ENCODE peak calls at places on chromosomes 11 and 22, in nine cellular contexts. E is uterus, L is progenitor cell of endocrine pancreas, N is endothelial cell, A is omental fat pad, B is transverse colon, O is IMR-90, W is psoas muscle, S is Caco-2. M is an unnamed sample.

GRCh38 chr22:23203452-23204124 is 23.3 kb downstream of the BCR start:
- DNase-seq in S (no peak), B (no peak), N (no peak), W (no peak), E (no peak), A (no peak), L (no peak), O (no peak), M (no peak)

GRCh38 chr11:36389006-36389405 is 92.9 kb downstream of the PRR5L start:
- DNase-seq in O (no peak), S (no peak), B (no peak), L (no peak), W (no peak), E (no peak), A (no peak), N (no peak), M (no peak)

GRCh38 chr11:81030186-81030585 is 1589.4 kb upstream of the TENM4 start:
- DNase-seq in B (no peak), W (no peak), E (no peak), A (no peak), S (no peak), L (no peak), O (no peak), N (no peak), M (no peak)

GRCh38 chr11:118488480-118489109 is 38.7 kb upstream of the TTC36 start:
- DNase-seq in L (peak), B (peak), A (no peak), S (peak), E (peak), O (peak), W (peak), N (peak), M (peak)

GRCh38 chr11:111978028-111978771 is 41.1 kb downstream of the DIXDC1 start:
- DNase-seq in O (peak), W (peak), L (no peak), E (peak), N (peak), B (peak), S (peak), A (no peak), M (no peak)

GRCh38 chr11:116958246-116958645 is 120.8 kb upstream of the APOA1 start:
- DNase-seq in O (no peak), B (no peak), L (no peak), A (no peak), N (no peak), E (no peak), S (no peak), W (no peak), M (no peak)

GRCh38 chr11:130886704-130887103 is 29.6 kb downstream of the SNX19 start:
- DNase-seq in L (no peak), A (no peak), E (no peak), O (peak), W (no peak), N (no peak), S (no peak), B (no peak), M (no peak)

GRCh38 chr22:26904483-26904882 is 247.1 kb downstream of the MIAT start:
- DNase-seq in L (no peak), S (no peak), W (no peak), B (no peak), N (no peak), O (no peak), E (no peak), A (no peak), M (no peak)

GRCh38 chr11:3609416-3610265 is 32.2 kb downstream of the ART5 start:
- DNase-seq in A (no peak), O (peak), N (peak), E (no peak), L (no peak), W (no peak), S (peak), B (no peak), M (peak)

GRCh38 chr11:19664896-19665548 is 47.6 kb upstream of the NAV2 start:
- DNase-seq in A (no peak), L (no peak), E (no peak), W (no peak), O (peak), B (no peak), S (no peak), N (no peak), M (no peak)

GRCh38 chr11:121389651-121390050 is 62.5 kb upstream of the SORL1 start:
- DNase-seq in S (no peak), A (no peak), O (no peak), W (no peak), N (peak), L (no peak), E (no peak), B (no peak), M (no peak)

GRCh38 chr22:23278883-23279675 is 98.8 kb downstream of the BCR start:
- DNase-seq in W (no peak), N (no peak), E (peak), B (peak), S (no peak), L (no peak), O (no peak), A (no peak), M (peak)

GRCh38 chr11:120134931-120135228 is 3.0 kb downstream of the TRIM29 start:
- DNase-seq in S (no peak), E (no peak), W (no peak), B (peak), L (no peak), N (peak), A (peak), O (no peak), M (no peak)

GRCh38 chr11:104165014-104165413 is 1.1 kb upstream of the PDGFD start:
- DNase-seq in W (no peak), N (no peak), B (no peak), O (no peak), E (no peak), S (no peak), A (no peak), L (no peak), M (no peak)

GRCh38 chr11:123973816-123974215 is 3.8 kb downstream of the OR10S1 start:
- DNase-seq in S (no peak), N (no peak), O (peak), A (no peak), W (no peak), E (no peak), L (no peak), B (no peak), M (no peak)

GRCh38 chr22:32127904-32128303 is 31.2 kb downstream of the C22orf42 start:
- DNase-seq in L (no peak), O (no peak), W (no peak), A (no peak), E (no peak), B (no peak), N (peak), S (no peak), M (no peak)

GRCh38 chr11:123526027-123526805 is 96.1 kb downstream of the GRAMD1B start:
- DNase-seq in N (no peak), E (no peak), B (no peak), L (no peak), W (no peak), A (no peak), O (no peak), S (no peak), M (no peak)

GRCh38 chr11:2734181-2735052 is 34.6 kb upstream of the KCNQ1OT1 start:
- DNase-seq in N (no peak), S (no peak), L (no peak), W (peak), E (no peak), O (peak), B (no peak), A (no peak), M (no peak)

GRCh38 chr11:61787928-61788491 is 4.4 kb downstream of the TMEM258 start:
- DNase-seq in B (peak), E (peak), S (peak), W (no peak), O (peak), A (no peak), L (peak), N (peak), M (peak)

GRCh38 chr11:12303431-12304149 is 73.8 kb upstream of the PARVA start:
- DNase-seq in W (no peak), N (no peak), B (no peak), L (no peak), E (no peak), S (no peak), O (no peak), A (no peak), M (no peak)

GRCh38 chr11:70043482-70043881 is 34.6 kb upstream of the ANO1 start:
- DNase-seq in A (no peak), N (no peak), W (no peak), E (no peak), L (no peak), B (no peak), S (no peak), O (no peak), M (no peak)

GRCh38 chr11:116792869-116793475 is 1.3 kb upstream of the APOA5 start:
- DNase-seq in B (no peak), E (no peak), O (peak), A (no peak), N (no peak), L (no peak), S (no peak), W (no peak), M (no peak)

GRCh38 chr11:62909107-62909894 is 11.9 kb downstream of the CHRM1 start:
- DNase-seq in E (peak), B (peak), W (peak), N (peak), L (peak), A (no peak), S (peak), O (peak), M (peak)

GRCh38 chr11:34012734-34013133 is 38.8 kb upstream of the CAPRIN1 start:
- DNase-seq in L (no peak), A (no peak), O (no peak), N (no peak), B (no peak), E (no peak), S (no peak), W (no peak), M (no peak)

GRCh38 chr22:30837531-30837930 is 131.0 kb downstream of the MORC2 start:
- DNase-seq in S (no peak), W (no peak), N (no peak), L (no peak), B (no peak), O (no peak), E (no peak), A (no peak), M (no peak)

GRCh38 chr11:109914809-109915653 is 178.2 kb upstream of the ZC3H12C start:
- DNase-seq in N (peak), O (peak), S (no peak), W (no peak), B (no peak), A (no peak), E (no peak), L (no peak), M (no peak)

GRCh38 chr11:20672575-20672974 is 3.2 kb downstream of the NELL1 start:
- DNase-seq in W (no peak), B (no peak), S (peak), N (no peak), O (no peak), L (no peak), E (no peak), A (no peak), M (peak)
- TF ChIP-seq CTCF in W (peak), B (peak), S (peak), N (peak), O (peak), L (peak), E (no peak), A (no peak), M (no peak)

DNA sequence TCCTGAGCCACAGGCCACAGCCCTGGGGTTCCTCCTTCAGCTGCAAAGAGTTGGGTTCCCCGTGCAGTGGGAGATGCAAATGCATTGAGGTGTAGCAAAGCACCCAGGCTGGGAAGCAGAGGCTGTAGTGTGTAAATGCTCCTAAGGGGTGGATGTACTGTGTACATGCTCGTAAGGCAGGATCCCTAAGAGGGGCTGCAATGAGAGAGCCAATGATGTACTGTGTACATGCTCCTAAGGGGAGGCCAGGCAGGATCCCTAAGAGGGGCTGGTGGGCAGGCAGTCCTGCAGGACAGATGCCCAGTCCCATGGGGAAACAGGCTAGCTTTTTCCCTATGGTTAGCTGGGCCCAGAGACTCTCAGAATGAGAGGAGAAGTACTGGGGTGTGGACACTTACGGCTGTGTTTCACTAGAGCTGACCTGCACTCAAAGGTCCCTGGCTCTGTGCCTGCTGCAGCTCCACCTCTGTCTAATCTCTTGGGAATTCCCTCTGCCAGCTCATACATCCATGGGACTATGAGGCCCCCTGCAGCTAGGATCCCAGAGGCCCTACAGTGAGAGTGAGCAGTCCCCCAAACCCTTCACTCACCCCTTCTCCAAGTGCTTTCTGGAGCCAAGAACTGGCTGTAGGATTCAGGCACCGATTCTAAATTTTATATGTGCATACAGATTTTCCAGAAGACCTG is 261.9 kb upstream of the LUZP2 start:
- DNase-seq in N (no peak), S (peak), B (peak), O (peak), E (no peak), A (no peak), L (no peak), W (no peak), M (peak)
- TF ChIP-seq CTCF in N (no peak), S (no peak), B (peak), O (peak), E (no peak), A (no peak), L (peak), W (no peak), M (no peak)

GRCh38 chr22:38501797-38502672 is 4.1 kb downstream of the DDX17 start:
- DNase-seq in S (no peak), L (no peak), A (no peak), B (no peak), O (no peak), W (no peak), E (no peak), N (no peak), M (no peak)
- TF ChIP-seq CTCF in S (no peak), L (no peak), A (no peak), B (no peak), O (no peak), W (no peak), E (no peak), N (no peak), M (no peak)

GRCh38 chr11:45162064-45162375 is 15.6 kb downstream of the PRDM11 start:
- DNase-seq in N (no peak), E (no peak), L (no peak), O (no peak), S (no peak), B (no peak), A (no peak), W (no peak), M (no peak)

GRCh38 chr11:45162916-45163879 is 16.8 kb downstream of the PRDM11 start:
- DNase-seq in E (peak), O (no peak), W (no peak), A (no peak), B (no peak), L (no peak), N (no peak), S (no peak), M (no peak)

GRCh38 chr11:45158891-45159605 is 12.6 kb downstream of the PRDM11 start:
- DNase-seq in B (no peak), L (no peak), A (no peak), W (no peak), E (no peak), S (no peak), O (no peak), N (no peak), M (no peak)

GRCh38 chr11:45159781-45160365 is 13.4 kb downstream of the PRDM11 start:
- DNase-seq in N (no peak), E (no peak), L (no peak), B (no peak), W (no peak), A (no peak), S (no peak), O (no peak), M (no peak)

DNA sequence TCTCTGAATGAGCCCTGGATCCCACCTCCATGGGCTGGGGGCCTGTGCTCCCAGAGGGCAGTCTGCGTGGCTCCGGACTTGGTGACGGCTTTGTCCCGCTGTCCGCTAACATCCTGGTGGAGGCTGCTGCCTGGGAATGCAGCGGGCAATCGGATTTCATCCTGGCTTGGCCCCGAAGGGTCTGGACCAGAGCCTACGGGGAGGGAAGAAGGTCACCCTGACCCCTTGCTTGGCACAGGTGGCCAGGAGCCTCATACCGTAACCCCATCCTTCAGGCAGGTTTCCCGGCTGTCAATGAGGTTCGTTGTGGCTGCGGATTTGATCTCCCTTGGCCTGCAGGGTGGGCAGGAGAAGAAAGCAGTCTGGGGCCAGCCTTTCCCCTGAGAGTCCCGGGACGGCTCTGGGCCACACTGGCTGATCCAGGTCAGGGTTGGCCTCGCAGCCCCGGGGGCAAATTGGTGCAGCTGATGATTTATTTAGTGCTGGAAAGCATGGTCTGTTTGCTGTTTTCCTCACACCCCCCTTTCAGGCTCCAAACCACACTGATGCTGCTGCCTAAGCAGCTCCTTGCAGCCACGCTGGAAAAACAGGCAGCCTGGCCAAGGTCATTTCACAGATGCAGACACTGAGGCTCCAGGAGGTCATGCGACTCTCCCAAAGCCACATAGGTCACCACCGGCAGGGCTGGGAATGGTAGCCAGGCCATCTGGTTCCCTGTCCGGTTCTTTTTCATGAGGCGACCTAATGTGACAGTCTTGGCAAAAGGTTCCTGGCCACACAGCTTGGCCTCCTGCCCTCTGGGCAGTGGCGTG is 15.0 kb downstream of the PRDM11 start:
- DNase-seq in A (no peak), E (no peak), S (no peak), N (no peak), O (no peak), L (no peak), B (no peak), W (peak), M (no peak)
- TF ChIP-seq CTCF in A (no peak), E (no peak), S (no peak), N (no peak), O (no peak), L (no peak), B (no peak), W (no peak), M (no peak)

DNA sequence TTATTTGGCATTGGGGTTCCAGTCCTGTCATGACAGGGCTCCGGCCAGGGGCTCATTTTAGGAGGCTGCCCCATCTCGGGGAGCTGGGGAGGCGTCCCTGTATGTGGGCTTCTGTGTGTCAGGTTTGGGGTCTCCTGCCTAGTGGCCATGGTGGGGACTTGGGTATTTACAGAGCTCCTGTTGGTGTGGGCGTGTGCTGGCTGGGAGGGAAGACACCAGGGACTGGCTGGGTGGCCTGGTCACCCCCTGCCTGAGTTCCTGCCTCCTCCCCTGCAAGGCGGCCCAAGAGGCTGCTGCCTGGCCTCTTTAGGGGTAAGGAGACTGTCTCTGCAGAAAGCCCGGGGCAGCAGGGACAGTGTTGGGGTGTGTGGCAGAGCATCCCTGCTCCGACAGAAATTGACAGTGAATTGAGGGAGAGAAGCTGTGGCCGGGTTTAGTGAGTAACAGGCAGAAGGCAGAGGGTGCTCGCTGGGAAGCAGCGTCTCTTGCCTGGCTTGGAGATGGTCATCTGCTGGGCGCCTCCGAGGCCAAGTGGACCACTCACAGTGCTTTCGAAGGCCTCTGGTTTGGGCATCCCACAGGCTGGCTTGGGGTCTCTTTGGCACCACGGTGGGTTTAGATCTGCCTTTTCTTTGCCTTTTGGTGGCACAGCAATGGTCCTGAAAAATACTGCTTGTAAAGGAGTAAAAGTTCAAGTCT is 40.3 kb upstream of the GRAMD4 start:
- DNase-seq in L (no peak), E (no peak), S (no peak), A (no peak), W (no peak), O (no peak), N (no peak), B (no peak), M (no peak)
- TF ChIP-seq CTCF in L (no peak), E (no peak), S (no peak), A (no peak), W (no peak), O (no peak), N (no peak), B (no peak), M (no peak)

M was measured in Calu3.